ENCODE peak calls at places on chromosome 5, in four cellular contexts. One of them, this sample, is unnamed.

GRCh38 chr5:135441256-135441915 is 5.8 kb downstream of the DCANP1 start:
- DNase-seq in suprapubic skin: no peak
- DNase-seq in sigmoid colon: peak; percentile 63
- DNase-seq in heart left ventricle: peak; percentile 19
- DNase-seq in this sample: no peak

GRCh38 chr5:43396762-43397304 is 15.4 kb downstream of the CCL28 start:
- DNase-seq in suprapubic skin: peak; percentile 69
- DNase-seq in sigmoid colon: peak; percentile 64
- DNase-seq in heart left ventricle: peak; percentile 20
- DNase-seq in this sample: peak; percentile 65

GRCh38 chr5:106759581-106759980 is 911.2 kb downstream of the EFNA5 start:
- DNase-seq in suprapubic skin: no peak
- DNase-seq in sigmoid colon: no peak
- DNase-seq in heart left ventricle: no peak
- DNase-seq in this sample: no peak

GRCh38 chr5:141618030-141618803 is 583 bp downstream of the DIAPH1 start:
- DNase-seq in suprapubic skin: no peak
- DNase-seq in sigmoid colon: no peak
- DNase-seq in heart left ventricle: peak; percentile 54
- DNase-seq in this sample: peak; percentile 79

GRCh38 chr5:39633057-39633456 is 208.3 kb upstream of the DAB2 start:
- DNase-seq in suprapubic skin: no peak
- DNase-seq in sigmoid colon: no peak
- DNase-seq in heart left ventricle: no peak
- DNase-seq in this sample: no peak

GRCh38 chr5:157502143-157502647 is 42.2 kb downstream of the NIPAL4 start:
- DNase-seq in suprapubic skin: no peak
- DNase-seq in sigmoid colon: peak; percentile 42
- DNase-seq in heart left ventricle: no peak
- DNase-seq in this sample: no peak

GRCh38 chr5:56257010-56257409 is 23.9 kb upstream of the ANKRD55 start:
- DNase-seq in suprapubic skin: no peak
- DNase-seq in sigmoid colon: no peak
- DNase-seq in heart left ventricle: no peak
- DNase-seq in this sample: no peak

GRCh38 chr5:143446535-143447226 is 43.2 kb upstream of the NR3C1 start:
- DNase-seq in suprapubic skin: no peak
- DNase-seq in sigmoid colon: no peak
- DNase-seq in heart left ventricle: no peak
- DNase-seq in this sample: no peak

GRCh38 chr5:68661237-68661636 is 432.6 kb upstream of the SLC30A5 start:
- DNase-seq in suprapubic skin: no peak
- DNase-seq in sigmoid colon: no peak
- DNase-seq in heart left ventricle: no peak
- DNase-seq in this sample: no peak

GRCh38 chr5:44953078-44953477 is 144.3 kb downstream of the MRPS30 start:
- DNase-seq in suprapubic skin: no peak
- DNase-seq in sigmoid colon: no peak
- DNase-seq in heart left ventricle: no peak
- DNase-seq in this sample: no peak

GRCh38 chr5:90641528-90641927 is 82.9 kb downstream of the ADGRV1 start:
- DNase-seq in suprapubic skin: no peak
- DNase-seq in sigmoid colon: no peak
- DNase-seq in heart left ventricle: no peak
- DNase-seq in this sample: no peak

GRCh38 chr5:43017438-43017820 is 22.7 kb downstream of the ANXA2R start:
- DNase-seq in suprapubic skin: no peak
- DNase-seq in sigmoid colon: no peak
- DNase-seq in heart left ventricle: peak; percentile 56
- DNase-seq in this sample: peak; percentile 31

GRCh38 chr5:71587709-71588532 is 781 bp downstream of the MCCC2 start:
- DNase-seq in suprapubic skin: no peak
- DNase-seq in sigmoid colon: no peak
- DNase-seq in heart left ventricle: no peak
- DNase-seq in this sample: no peak

GRCh38 chr5:156595132-156595787 is 254.8 kb upstream of the PPP1R2B start:
- DNase-seq in suprapubic skin: no peak
- DNase-seq in sigmoid colon: peak; percentile 92
- DNase-seq in heart left ventricle: peak; percentile 57
- DNase-seq in this sample: no peak

GRCh38 chr5:41707853-41708603 is 162.2 kb downstream of the OXCT1 start:
- DNase-seq in suprapubic skin: no peak
- DNase-seq in sigmoid colon: no peak
- DNase-seq in heart left ventricle: no peak
- DNase-seq in this sample: no peak

GRCh38 chr5:73031839-73032238 is 76.0 kb downstream of the FCHO2 start:
- DNase-seq in suprapubic skin: no peak
- DNase-seq in sigmoid colon: no peak
- DNase-seq in heart left ventricle: no peak
- DNase-seq in this sample: no peak

GRCh38 chr5:153991168-153991567 is 47.5 kb downstream of the FAM114A2 start:
- DNase-seq in suprapubic skin: no peak
- DNase-seq in sigmoid colon: no peak
- DNase-seq in heart left ventricle: no peak
- DNase-seq in this sample: no peak

GRCh38 chr5:179243333-179243732 is 101.9 kb downstream of the ADAMTS2 start:
- DNase-seq in suprapubic skin: peak; percentile 43
- DNase-seq in sigmoid colon: peak; percentile 40
- DNase-seq in heart left ventricle: peak; percentile 8
- DNase-seq in this sample: peak; percentile 7

GRCh38 chr5:56269216-56269927 is 36.2 kb upstream of the ANKRD55 start:
- DNase-seq in suprapubic skin: no peak
- DNase-seq in sigmoid colon: no peak
- DNase-seq in heart left ventricle: no peak
- DNase-seq in this sample: no peak

GRCh38 chr5:72248352-72249032 is 71.5 kb downstream of the MRPS27 start:
- DNase-seq in suprapubic skin: peak; percentile 65
- DNase-seq in sigmoid colon: peak; percentile 75
- DNase-seq in heart left ventricle: peak; percentile 60
- DNase-seq in this sample: no peak

GRCh38 chr5:145946112-145946861 is 9.9 kb downstream of the SH3RF2 start:
- DNase-seq in suprapubic skin: no peak
- DNase-seq in sigmoid colon: no peak
- DNase-seq in heart left ventricle: no peak
- DNase-seq in this sample: peak; percentile 20

GRCh38 chr5:100900142-100900795 is 2.8 kb downstream of the ST8SIA4 start:
- DNase-seq in suprapubic skin: peak; percentile 59
- DNase-seq in sigmoid colon: peak; percentile 67
- DNase-seq in heart left ventricle: peak; percentile 38
- DNase-seq in this sample: peak; percentile 46
- TF ChIP-seq POLR2A in suprapubic skin: no peak
- TF ChIP-seq POLR2A in sigmoid colon: no peak
- TF ChIP-seq POLR2A in heart left ventricle: no peak
- TF ChIP-seq POLR2A in this sample: no peak

GRCh38 chr5:64690104-64690416 is 243 bp upstream of the SHISAL2B start:
- DNase-seq in suprapubic skin: no peak
- DNase-seq in sigmoid colon: no peak
- DNase-seq in heart left ventricle: no peak
- DNase-seq in this sample: no peak
- H3K4me3 ChIP-seq in suprapubic skin: peak overlapping the region; percentile 28
- H3K4me3 ChIP-seq in sigmoid colon: no peak overlapping the region
- H3K4me3 ChIP-seq in heart left ventricle: peak overlapping the region; percentile 20
- H3K4me3 ChIP-seq in this sample: no peak overlapping the region

DNA sequence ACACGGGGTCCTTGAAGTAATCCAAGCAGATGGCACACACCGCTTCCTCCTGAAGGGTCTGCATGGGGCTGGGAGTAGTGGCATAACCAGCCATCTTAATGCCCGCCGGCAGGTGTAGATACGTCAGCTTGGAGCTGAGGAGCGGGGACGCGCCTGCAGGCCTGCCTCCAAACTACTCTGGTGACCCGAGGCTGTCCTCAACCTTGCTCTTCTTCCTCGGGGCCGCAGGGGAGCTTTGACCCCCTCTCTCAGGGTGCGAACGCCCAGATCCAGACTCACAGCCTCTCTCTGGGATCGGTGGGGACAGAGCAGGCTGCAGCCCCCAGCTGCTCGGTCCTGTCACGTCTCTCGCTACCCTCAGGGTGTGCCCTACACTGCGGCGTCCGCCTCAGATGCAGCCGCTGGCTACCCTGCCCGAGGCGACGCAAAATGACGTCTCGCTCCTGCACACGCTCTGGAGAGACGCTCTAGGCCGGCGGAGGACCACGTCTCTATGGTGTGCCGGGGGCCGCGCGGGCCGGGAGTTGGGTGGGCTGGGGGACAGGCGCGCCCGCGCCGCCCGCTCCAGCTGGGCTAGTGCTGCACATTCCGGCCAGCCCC is at the start of gene TRIM52:
- DNase-seq in suprapubic skin: peak; percentile 94
- DNase-seq in sigmoid colon: peak; percentile 93
- DNase-seq in heart left ventricle: peak; percentile 93
- DNase-seq in this sample: peak; percentile 95
- TF ChIP-seq POLR2A in suprapubic skin: peak; percentile 63
- TF ChIP-seq POLR2A in sigmoid colon: peak; percentile 88
- TF ChIP-seq POLR2A in heart left ventricle: peak; percentile 76
- TF ChIP-seq POLR2A in this sample: peak; percentile 88

DNA sequence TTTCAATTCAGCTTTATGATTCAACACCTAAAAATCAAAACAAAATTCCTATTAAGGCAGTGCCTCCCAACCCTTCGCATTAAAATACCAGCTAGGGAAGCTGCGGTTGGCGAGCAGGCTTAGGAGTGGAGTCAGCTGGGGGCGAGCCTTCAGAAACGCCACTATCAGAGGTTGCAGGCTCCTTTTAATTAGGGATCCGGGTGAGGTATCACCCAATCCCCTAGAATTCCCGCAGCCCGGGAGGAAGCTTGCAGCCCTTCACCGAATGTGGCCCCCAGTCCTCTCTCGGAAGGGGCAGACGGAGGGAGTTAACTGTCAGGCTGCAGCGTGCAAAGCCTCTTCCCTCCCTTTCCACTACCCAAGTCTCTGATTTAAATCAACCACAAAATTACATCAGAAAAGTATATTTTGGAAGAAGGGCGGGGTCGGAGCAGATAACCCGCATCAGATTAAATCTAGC is 1.7 kb downstream of the STC2 start:
- DNase-seq in suprapubic skin: no peak
- DNase-seq in sigmoid colon: no peak
- DNase-seq in heart left ventricle: no peak
- DNase-seq in this sample: no peak
- H3K4me3 ChIP-seq in suprapubic skin: peak overlapping the region; percentile 51
- H3K4me3 ChIP-seq in sigmoid colon: peak overlapping the region; percentile 53
- H3K4me3 ChIP-seq in heart left ventricle: peak overlapping the region; percentile 33
- H3K4me3 ChIP-seq in this sample: no peak overlapping the region

DNA sequence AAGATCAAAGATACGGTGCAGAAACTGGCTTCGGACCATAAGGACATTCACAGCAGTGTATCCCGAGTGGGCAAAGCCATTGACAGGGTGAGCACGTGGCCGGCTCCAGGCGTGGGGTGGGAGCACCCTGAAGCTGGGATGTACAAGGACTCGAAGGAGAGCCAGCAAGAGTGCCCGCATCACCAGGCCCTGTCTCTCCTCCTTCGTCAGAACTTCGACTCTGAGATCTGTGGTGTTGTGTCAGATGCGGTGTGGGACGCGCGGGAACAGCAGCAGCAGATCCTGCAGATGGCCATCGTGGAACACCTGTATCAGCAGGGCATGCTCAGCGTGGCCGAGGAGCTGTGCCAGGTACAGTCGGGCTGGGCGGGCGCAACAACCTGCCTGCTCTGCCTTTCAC is 11.0 kb downstream of the NHP2 start:
- DNase-seq in suprapubic skin: no peak
- DNase-seq in sigmoid colon: no peak
- DNase-seq in heart left ventricle: no peak
- DNase-seq in this sample: peak; percentile 56
- TF ChIP-seq POLR2A in suprapubic skin: no peak
- TF ChIP-seq POLR2A in sigmoid colon: no peak
- TF ChIP-seq POLR2A in heart left ventricle: no peak
- TF ChIP-seq POLR2A in this sample: no peak

DNA sequence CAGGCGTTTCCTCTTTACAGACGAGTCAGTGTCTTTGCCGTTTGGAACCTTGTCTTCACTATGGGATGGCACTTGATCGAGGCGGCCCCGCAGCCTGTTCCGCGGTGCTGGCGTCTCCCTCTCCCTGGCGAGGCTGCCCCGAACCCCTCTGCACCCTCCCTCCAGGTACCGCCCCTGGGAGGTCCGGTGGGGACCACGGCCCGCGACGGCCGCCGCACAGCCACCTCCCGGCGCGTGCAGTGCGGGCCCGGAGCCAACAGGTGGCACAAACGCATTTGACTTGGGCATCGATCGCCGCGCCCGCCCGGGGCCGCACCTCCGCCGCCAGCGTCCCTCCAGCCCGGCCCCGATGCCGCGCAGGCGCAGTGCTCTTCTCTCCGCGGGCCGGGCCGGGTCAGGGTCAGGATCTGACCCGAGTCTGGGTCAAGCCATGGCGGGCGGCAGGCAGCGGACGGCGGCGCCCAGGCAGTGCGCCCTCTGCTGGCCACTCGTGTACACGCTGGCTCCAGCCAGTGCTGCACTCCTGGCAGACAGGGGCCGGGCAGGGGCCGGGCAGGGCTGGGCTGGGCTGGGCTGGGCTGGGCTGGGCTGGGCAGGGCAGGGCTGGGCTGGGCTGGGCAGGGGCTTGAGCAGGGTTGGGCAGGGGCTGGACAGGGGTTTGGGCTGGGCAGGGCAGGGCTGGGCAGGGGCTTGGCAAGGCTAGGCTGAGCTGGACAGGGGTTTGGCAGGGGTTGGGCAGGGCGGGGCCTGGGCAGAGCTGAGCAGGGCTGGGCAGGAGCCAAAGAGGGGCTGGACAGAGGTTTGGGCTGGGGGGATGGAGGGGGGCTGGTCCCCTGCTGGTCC is 155.8 kb upstream of the IRX4 start:
- DNase-seq in suprapubic skin: peak; percentile 77
- DNase-seq in sigmoid colon: no peak
- DNase-seq in heart left ventricle: peak; percentile 72
- DNase-seq in this sample: peak; percentile 81
- H3K4me3 ChIP-seq in suprapubic skin: peak overlapping the region; percentile 45
- H3K4me3 ChIP-seq in sigmoid colon: peak overlapping the region; percentile 48
- H3K4me3 ChIP-seq in heart left ventricle: peak overlapping the region; percentile 37
- H3K4me3 ChIP-seq in this sample: peak overlapping the region; percentile 34